ENCODE peak calls at places on chromosomes 11 and 22, in five cellular contexts. G is BE2C, F is B cell, S is A549, R is fibroblast of pulmonary artery. W is an unnamed sample.

GRCh38 chr11:70756756-70757155 is 358.4 kb downstream of the CTTN start:
- DNase-seq in G (no peak), F (no peak), S (no peak), R (no peak), W (no peak)

GRCh38 chr11:22415481-22415880 is 77.3 kb downstream of the SLC17A6 start:
- DNase-seq in G (no peak), F (no peak), S (no peak), R (peak), W (no peak)

GRCh38 chr22:30325065-30325720 is 1.5 kb downstream of the TBC1D10A start:
- DNase-seq in G (no peak), F (no peak), S (peak), R (peak), W (no peak)

GRCh38 chr11:130023204-130023603 is 20.6 kb upstream of the PRDM10 start:
- DNase-seq in G (peak), F (peak), S (no peak), R (peak), W (no peak)

GRCh38 chr11:120224386-120224785 is 13.6 kb downstream of the OAF start:
- DNase-seq in G (no peak), F (no peak), S (no peak), R (no peak), W (no peak)

GRCh38 chr11:46701078-46701654 is 335 bp downstream of the ZNF408 start:
- DNase-seq in G (no peak), F (no peak), S (no peak), R (no peak), W (peak)

GRCh38 chr11:71447791-71448256 is 369 bp downstream of the DHCR7 start:
- DNase-seq in G (peak), F (no peak), S (peak), R (no peak), W (peak)

GRCh38 chr11:130272336-130272735 is 42.4 kb downstream of the ZBTB44 start:
- DNase-seq in G (no peak), F (no peak), S (no peak), R (no peak), W (no peak)

GRCh38 chr11:128476729-128477128 is 110.6 kb downstream of the ETS1 start:
- DNase-seq in G (no peak), F (no peak), S (no peak), R (peak), W (peak)

GRCh38 chr11:68521962-68522626 is 61.5 kb downstream of the PPP6R3 start:
- DNase-seq in G (no peak), F (no peak), S (no peak), R (no peak), W (no peak)

GRCh38 chr11:105265859-105266258 is 126.3 kb upstream of the CARD18 start:
- DNase-seq in G (no peak), F (no peak), S (no peak), R (peak), W (no peak)

GRCh38 chr11:9784602-9785315 is 120.9 kb downstream of the SWAP70 start:
- DNase-seq in G (no peak), F (no peak), S (no peak), R (peak), W (no peak)

GRCh38 chr11:61011950-61012830 is 40.7 kb downstream of the CD6 start:
- DNase-seq in G (no peak), F (no peak), S (no peak), R (no peak), W (no peak)

GRCh38 chr11:33387996-33388395 is 130.8 kb downstream of the HIPK3 start:
- DNase-seq in G (no peak), F (no peak), S (no peak), R (no peak), W (no peak)

GRCh38 chr11:103709366-103709765 is 327.1 kb upstream of the DDI1 start:
- DNase-seq in G (no peak), F (no peak), S (no peak), R (no peak), W (no peak)

GRCh38 chr11:77073328-77074001 is 6.7 kb downstream of the CAPN5 start:
- DNase-seq in G (peak), F (no peak), S (peak), R (peak), W (no peak)

GRCh38 chr22:36873614-36874308 is 13.0 kb downstream of the NCF4 start:
- DNase-seq in G (peak), F (no peak), S (peak), R (peak), W (no peak)

GRCh38 chr11:61959026-61959608 is 8.3 kb downstream of the FTH1 start:
- DNase-seq in G (no peak), F (no peak), S (no peak), R (no peak), W (no peak)

GRCh38 chr11:77051511-77051910 is 15.3 kb upstream of the CAPN5 start:
- DNase-seq in G (no peak), F (no peak), S (no peak), R (peak), W (no peak)

GRCh38 chr11:1130276-1131032 is 27.3 kb upstream of the MUC5AC start:
- DNase-seq in G (no peak), F (no peak), S (no peak), R (no peak), W (no peak)

GRCh38 chr11:102882389-102883024 is 7.7 kb upstream of the MMP12 start:
- DNase-seq in G (no peak), F (no peak), S (no peak), R (peak), W (no peak)

GRCh38 chr11:67261942-67262681 is 4.2 kb upstream of the GRK2 start:
- DNase-seq in G (no peak), F (no peak), S (no peak), R (no peak), W (no peak)

GRCh38 chr11:64410396-64410718 is 51.4 kb downstream of the RPS6KA4 start:
- DNase-seq in G (no peak), F (no peak), S (no peak), R (no peak), W (no peak)

GRCh38 chr11:406796-407650 is 7.8 kb downstream of the SIGIRR start:
- DNase-seq in G (peak), F (peak), S (peak), R (peak), W (peak)

GRCh38 chr11:65423516-65424199 is 1.1 kb downstream of the NEAT1 start:
- DNase-seq in G (no peak), F (peak), S (no peak), R (no peak), W (no peak)

GRCh38 chr11:124865902-124866851 is 945 bp downstream of the ROBO3 start:
- DNase-seq in G (peak), F (no peak), S (peak), R (peak), W (peak)

GRCh38 chr11:66328307-66329144 is 7.7 kb downstream of the RIN1 start:
- DNase-seq in G (peak), F (peak), S (peak), R (peak), W (peak)

GRCh38 chr11:75771646-75772410 is 3.2 kb downstream of the DGAT2 start:
- DNase-seq in G (no peak), F (no peak), S (no peak), R (peak), W (no peak)

GRCh38 chr11:95058622-95059021 is 8.1 kb upstream of the SRSF8 start:
- DNase-seq in G (no peak), F (no peak), S (no peak), R (no peak), W (no peak)

GRCh38 chr11:134126197-134126822 is 57.4 kb downstream of the JAM3 start:
- DNase-seq in G (peak), F (no peak), S (no peak), R (peak), W (no peak)

GRCh38 chr11:118628432-118628831 is 21.0 kb downstream of the PHLDB1 start:
- DNase-seq in G (no peak), F (no peak), S (no peak), R (no peak), W (no peak)

GRCh38 chr22:45621836-45622600 is 49.6 kb upstream of the ATXN10 start:
- DNase-seq in G (no peak), F (no peak), S (no peak), R (no peak), W (no peak)

GRCh38 chr11:78961186-78961782 is 386.6 kb upstream of the NARS2 start:
- DNase-seq in G (peak), F (no peak), S (no peak), R (peak), W (no peak)
- TF ChIP-seq CTCF in G (peak), F (no peak), S (peak), R (peak), W (no peak)

DNA sequence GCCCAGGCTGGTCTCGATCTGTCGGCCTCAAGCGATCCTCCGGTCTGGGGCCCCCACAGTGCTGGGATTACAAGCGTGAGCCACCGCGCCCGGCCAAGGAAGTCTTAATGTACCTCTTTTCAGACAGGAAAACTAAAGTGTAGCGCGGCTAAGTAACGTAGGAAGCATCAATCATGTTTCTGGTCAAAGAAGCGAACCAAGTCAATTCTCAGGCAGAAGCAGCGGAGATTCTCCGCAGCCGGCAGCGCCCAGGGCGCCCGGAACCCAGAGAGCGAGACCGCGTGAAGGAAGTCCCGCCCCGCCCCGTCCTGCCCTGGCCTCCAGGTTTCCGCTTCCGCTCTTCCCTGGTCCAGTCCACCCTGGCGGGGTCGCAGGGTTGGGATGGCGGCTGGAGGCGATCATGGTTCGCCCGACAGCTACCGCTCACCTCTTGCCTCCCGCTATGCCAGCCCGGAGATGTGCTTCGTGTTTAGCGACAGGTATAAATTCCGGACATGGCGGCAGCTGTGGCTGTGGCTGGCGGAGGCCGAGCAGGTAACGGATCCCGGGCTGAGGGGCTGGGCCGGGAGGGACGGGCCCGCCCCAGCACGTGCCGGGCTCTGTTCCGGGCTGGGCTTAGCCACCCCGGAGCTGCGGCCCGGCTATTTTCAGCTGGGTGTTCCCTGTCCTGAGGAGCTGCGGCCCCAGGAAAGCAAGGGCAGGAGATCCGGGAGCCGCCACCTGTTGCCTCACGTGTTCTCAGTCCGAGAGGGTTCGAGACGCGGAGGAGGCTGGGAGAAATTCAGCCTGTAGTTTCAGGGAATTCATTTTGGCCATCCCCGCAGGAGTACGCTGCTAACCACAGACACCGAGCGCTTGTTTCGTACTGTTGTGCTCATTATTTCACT is at the start of gene ADSL:
- DNase-seq in G (peak), F (peak), S (peak), R (peak), W (peak)
- TF ChIP-seq CTCF in G (no peak), F (no peak), S (no peak), R (no peak), W (no peak)

GRCh38 chr11:79059171-79059570 is 381.7 kb downstream of the TENM4 start:
- DNase-seq in G (no peak), F (no peak), S (no peak), R (no peak), W (no peak)

GRCh38 chr11:79066456-79067354 is 374.1 kb downstream of the TENM4 start:
- DNase-seq in G (peak), F (no peak), S (no peak), R (no peak), W (no peak)

GRCh38 chr11:79060534-79060933 is 380.3 kb downstream of the TENM4 start:
- DNase-seq in G (no peak), F (no peak), S (no peak), R (no peak), W (no peak)

GRCh38 chr11:79060081-79060480 is 380.7 kb downstream of the TENM4 start:
- DNase-seq in G (peak), F (no peak), S (no peak), R (no peak), W (no peak)

DNA sequence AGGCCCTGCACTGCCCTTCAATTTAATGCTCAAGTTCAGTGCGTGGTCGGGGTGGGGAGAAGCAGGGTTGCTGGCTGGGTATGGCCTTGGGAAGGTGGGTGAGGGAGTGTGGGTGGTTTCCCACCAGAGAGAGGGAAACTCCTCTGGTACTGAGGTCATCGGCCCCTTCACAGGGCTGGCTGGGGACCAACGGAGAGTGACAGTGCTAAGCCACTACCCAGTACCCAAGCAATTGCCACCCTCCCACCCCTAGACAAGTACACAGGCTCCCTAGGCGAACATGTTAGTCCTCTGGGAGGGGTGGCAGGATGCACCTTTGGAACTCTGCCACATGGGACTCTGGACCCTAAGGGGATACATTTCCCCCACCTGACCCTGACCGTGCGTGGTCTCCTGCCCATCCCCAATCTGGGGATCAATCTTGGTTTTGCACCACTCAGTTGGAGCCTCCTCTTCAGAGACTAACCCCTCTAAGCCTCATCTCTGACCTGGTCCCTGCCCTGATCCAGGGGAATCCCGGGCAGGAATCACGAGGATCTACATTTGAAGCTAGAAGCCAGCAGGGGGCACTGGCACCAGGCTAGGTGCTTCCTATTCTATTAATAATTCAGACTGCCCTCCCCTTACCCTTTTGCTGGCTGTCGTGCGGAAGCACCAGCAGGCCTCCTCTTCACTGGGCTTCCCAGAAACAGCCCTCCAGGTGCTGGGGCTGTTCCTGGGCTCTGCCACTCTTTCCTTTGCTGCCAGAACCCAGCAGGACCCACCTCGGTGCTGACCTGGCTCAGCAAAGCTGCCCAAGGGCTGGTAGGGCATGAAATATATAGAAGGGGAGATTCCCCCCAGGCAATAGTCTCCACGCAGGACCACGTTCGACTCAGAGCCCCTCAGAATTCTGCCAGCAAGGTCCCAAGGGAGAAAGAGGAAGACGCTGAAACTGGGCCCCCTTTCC is 377.7 kb downstream of the TENM4 start:
- DNase-seq in G (peak), F (no peak), S (peak), R (peak), W (no peak)
- TF ChIP-seq CTCF in G (peak), F (no peak), S (peak), R (peak), W (no peak)

GRCh38 chr22:48603621-48604320 is 1223.9 kb downstream of the BRD1 start:
- DNase-seq in G (no peak), F (no peak), S (no peak), R (no peak), W (no peak)
- TF ChIP-seq CTCF in G (no peak), F (no peak), S (no peak), R (no peak), W (no peak)